ENCODE peak calls at places on chromosomes 5 and 9, in eight cellular contexts. R is gastrocnemius medialis; S is GF-D8; E is dermis microvascular lymphatic vessel endothelial cell; M is tibial artery; F is prostate gland; A is T-helper 9 cell; N is CD8-positive, alpha-beta T cell. X is an unnamed sample.

GRCh38 chr9:92961627-92962302 is 14.4 kb downstream of the FGD3 start:
- DNase-seq in R (no peak), S (no peak), E (no peak), M (peak), F (no peak), A (no peak), N (peak), X (no peak)

GRCh38 chr9:107755267-107755666 is 265.7 kb upstream of the KLF4 start:
- DNase-seq in R (no peak), S (no peak), E (no peak), M (no peak), F (peak), A (no peak), N (no peak), X (no peak)

GRCh38 chr5:17359451-17359965 is 138.5 kb upstream of the TAF11L2 start:
- DNase-seq in R (no peak), S (no peak), E (no peak), M (no peak), F (peak), A (no peak), N (no peak), X (peak)

GRCh38 chr9:21137020-21137419 is 4.6 kb downstream of the IFNW1 start:
- DNase-seq in R (no peak), S (no peak), E (no peak), M (no peak), F (no peak), A (no peak), N (no peak), X (no peak)

GRCh38 chr5:37658440-37658839 is 181.4 kb downstream of the GDNF start:
- DNase-seq in R (no peak), S (no peak), E (no peak), M (no peak), F (no peak), A (no peak), N (no peak), X (no peak)

GRCh38 chr5:74255692-74256091 is 384.8 kb downstream of the ENC1 start:
- DNase-seq in R (no peak), S (no peak), E (no peak), M (no peak), F (no peak), A (no peak), N (no peak), X (no peak)

GRCh38 chr5:168552146-168552545 is 23.0 kb downstream of the FBLL1 start:
- DNase-seq in R (no peak), S (no peak), E (peak), M (no peak), F (no peak), A (no peak), N (no peak), X (peak)

GRCh38 chr9:113646946-113647914 is 183.7 kb downstream of the RGS3 start:
- DNase-seq in R (no peak), S (no peak), E (no peak), M (no peak), F (no peak), A (no peak), N (no peak), X (no peak)

GRCh38 chr9:97876061-97876460 is 23.0 kb downstream of the FOXE1 start:
- DNase-seq in R (no peak), S (no peak), E (no peak), M (no peak), F (no peak), A (no peak), N (no peak), X (no peak)

GRCh38 chr5:1651250-1651649 is 127.5 kb upstream of the LPCAT1 start:
- DNase-seq in R (no peak), S (no peak), E (no peak), M (no peak), F (no peak), A (no peak), N (no peak), X (no peak)

GRCh38 chr5:125148706-125149105 is 402.3 kb upstream of the ZNF608 start:
- DNase-seq in R (no peak), S (no peak), E (no peak), M (no peak), F (no peak), A (no peak), N (no peak), X (no peak)

GRCh38 chr5:1409386-1410110 is 35.7 kb downstream of the SLC6A3 start:
- DNase-seq in R (no peak), S (no peak), E (no peak), M (no peak), F (no peak), A (no peak), N (peak), X (no peak)

GRCh38 chr9:137456864-137457405 is 2.2 kb downstream of the NSMF start:
- DNase-seq in R (no peak), S (no peak), E (no peak), M (peak), F (no peak), A (no peak), N (peak), X (no peak)

GRCh38 chr5:83512051-83512745 is 40.7 kb downstream of the VCAN start:
- DNase-seq in R (no peak), S (no peak), E (no peak), M (no peak), F (no peak), A (no peak), N (no peak), X (peak)

GRCh38 chr9:19926774-19927173 is 137.9 kb upstream of the SLC24A2 start:
- DNase-seq in R (no peak), S (no peak), E (no peak), M (no peak), F (no peak), A (no peak), N (no peak), X (no peak)

GRCh38 chr9:87599901-87600610 is 102.4 kb downstream of the DAPK1 start:
- DNase-seq in R (no peak), S (no peak), E (peak), M (no peak), F (no peak), A (no peak), N (no peak), X (peak)

GRCh38 chr5:152004095-152004494 is 79.4 kb upstream of the GLRA1 start:
- DNase-seq in R (no peak), S (no peak), E (no peak), M (no peak), F (no peak), A (no peak), N (no peak), X (no peak)

GRCh38 chr9:2153599-2154217 is 138.6 kb downstream of the SMARCA2 start:
- DNase-seq in R (no peak), S (no peak), E (no peak), M (no peak), F (no peak), A (no peak), N (no peak), X (no peak)

GRCh38 chr9:31390352-31391025 is 994.0 kb upstream of the ACO1 start:
- DNase-seq in R (no peak), S (no peak), E (no peak), M (no peak), F (no peak), A (no peak), N (no peak), X (no peak)

GRCh38 chr5:472076-472655 is 29.2 kb downstream of the EXOC3 start:
- DNase-seq in R (no peak), S (no peak), E (no peak), M (peak), F (no peak), A (no peak), N (no peak), X (no peak)

GRCh38 chr5:155906046-155906445 is 420.9 kb upstream of the SGCD start:
- DNase-seq in R (no peak), S (no peak), E (no peak), M (no peak), F (no peak), A (no peak), N (no peak), X (no peak)

GRCh38 chr9:21160178-21160577 is 6.3 kb downstream of the IFNA21 start:
- DNase-seq in R (no peak), S (peak), E (no peak), M (no peak), F (no peak), A (no peak), N (no peak), X (peak)

GRCh38 chr9:2291980-2292704 is 277.0 kb downstream of the SMARCA2 start:
- DNase-seq in R (peak), S (no peak), E (no peak), M (no peak), F (peak), A (no peak), N (no peak), X (no peak)

GRCh38 chr9:94860678-94861588 is 134.4 kb downstream of the AOPEP start:
- DNase-seq in R (no peak), S (peak), E (no peak), M (no peak), F (no peak), A (peak), N (peak), X (peak)

GRCh38 chr5:177313561-177314259 is 2.0 kb upstream of the MXD3 start:
- DNase-seq in R (no peak), S (no peak), E (no peak), M (no peak), F (no peak), A (no peak), N (no peak), X (no peak)

GRCh38 chr5:125582358-125582757 is 835.9 kb upstream of the ZNF608 start:
- DNase-seq in R (no peak), S (no peak), E (no peak), M (no peak), F (no peak), A (no peak), N (no peak), X (no peak)

GRCh38 chr9:69585571-69585970 is 86.6 kb downstream of the APBA1 start:
- DNase-seq in R (no peak), S (no peak), E (no peak), M (no peak), F (no peak), A (no peak), N (no peak), X (no peak)

GRCh38 chr5:80408976-80409926 is 1.4 kb downstream of the ZFYVE16 start:
- DNase-seq in R (no peak), S (no peak), E (no peak), M (no peak), F (no peak), A (no peak), N (no peak), X (no peak)

GRCh38 chr9:127783644-127784043 is 2.2 kb upstream of the CDK9 start:
- DNase-seq in R (no peak), S (peak), E (no peak), M (no peak), F (no peak), A (no peak), N (no peak), X (no peak)

GRCh38 chr5:25423271-25423670 is 778.5 kb upstream of the CDH10 start:
- DNase-seq in R (no peak), S (no peak), E (no peak), M (no peak), F (no peak), A (no peak), N (no peak), X (no peak)

GRCh38 chr9:98658965-98659364 is 49.8 kb downstream of the GABBR2 start:
- DNase-seq in R (no peak), S (no peak), E (no peak), M (no peak), F (no peak), A (no peak), N (no peak), X (peak)

GRCh38 chr5:72908666-72909065 is 47.2 kb upstream of the FCHO2 start:
- DNase-seq in R (no peak), S (no peak), E (no peak), M (no peak), F (no peak), A (no peak), N (no peak), X (no peak)

GRCh38 chr5:178201927-178202235 is 2.5 kb upstream of the HNRNPAB start:
- DNase-seq in R (no peak), S (peak), E (peak), M (no peak), F (no peak), A (no peak), N (no peak), X (no peak)

GRCh38 chr9:110745656-110746055 is 77.1 kb downstream of the MUSK start:
- DNase-seq in R (no peak), S (no peak), E (no peak), M (peak), F (peak), A (no peak), N (no peak), X (no peak)

GRCh38 chr5:44953078-44953477 is 144.3 kb downstream of the MRPS30 start:
- DNase-seq in R (no peak), S (no peak), E (no peak), M (no peak), F (no peak), A (no peak), N (no peak), X (no peak)

GRCh38 chr5:89536020-89536419 is 653.0 kb upstream of the MEF2C start:
- DNase-seq in R (no peak), S (no peak), E (no peak), M (no peak), F (no peak), A (no peak), N (no peak), X (no peak)

GRCh38 chr9:88387733-88388202 is 476 bp upstream of the SPIN1 start:
- DNase-seq in R (no peak), S (peak), E (no peak), M (peak), F (peak), A (peak), N (peak), X (no peak)

GRCh38 chr9:33404782-33405362 is 2.5 kb upstream of the AQP7 start:
- DNase-seq in R (no peak), S (no peak), E (no peak), M (no peak), F (no peak), A (no peak), N (no peak), X (no peak)

GRCh38 chr5:108727154-108727638 is 20.5 kb upstream of the FER start:
- DNase-seq in R (peak), S (peak), E (no peak), M (peak), F (peak), A (no peak), N (no peak), X (no peak)

X was measured in astrocyte of the cerebellum.